ENCODE peak calls at places on chromosomes 5 and 9, in five cellular contexts. A, I, V, Y and U are unnamed samples.

GRCh38 chr9:98202252-98202651 is 9.8 kb upstream of the CORO2A start:
- DNase-seq in Y (no peak), V (no peak), A (no peak), I (no peak), U (no peak)

GRCh38 chr5:88117546-88117945 is 151.1 kb downstream of the TMEM161B start:
- DNase-seq in A (no peak), I (no peak), V (no peak), Y (no peak), U (no peak)

GRCh38 chr5:85278193-85278592 is 893.5 kb upstream of the EDIL3 start:
- DNase-seq in A (no peak), Y (no peak), V (peak; percentile 8), I (no peak), U (no peak)

GRCh38 chr5:149745-150450 is 41.4 kb upstream of the LRRC14B start:
- DNase-seq in V (peak; percentile 6), I (no peak), A (no peak), Y (no peak), U (no peak)

GRCh38 chr5:16980983-16981382 is 44.9 kb upstream of the MYO10 start:
- DNase-seq in V (no peak), A (no peak), I (no peak), Y (no peak), U (no peak)

GRCh38 chr9:76298497-76299144 is 95.6 kb downstream of the RFK start:
- DNase-seq in A (no peak), Y (no peak), I (no peak), V (no peak), U (no peak)

GRCh38 chr5:43627028-43627427 is 24.0 kb downstream of the NNT start:
- DNase-seq in A (peak; percentile 31), V (peak; percentile 22), Y (no peak), I (no peak), U (no peak)

GRCh38 chr5:169871816-169872215 is 108.5 kb downstream of the INSYN2B start:
- DNase-seq in Y (no peak), A (no peak), I (no peak), V (no peak), U (no peak)

GRCh38 chr5:136202800-136203199 is 9.8 kb upstream of the SMIM32 start:
- DNase-seq in Y (no peak), V (no peak), I (no peak), A (no peak), U (no peak)
- H3K27ac ChIP-seq in Y (no peak overlapping the region), V (no peak overlapping the region), I (no peak overlapping the region), A (no peak overlapping the region), U (no peak overlapping the region)

GRCh38 chr5:93603711-93604118 is 20.7 kb downstream of the NR2F1 start:
- DNase-seq in Y (no peak), A (no peak), V (no peak), I (no peak), U (no peak)

GRCh38 chr5:93603191-93603590 is 20.2 kb downstream of the NR2F1 start:
- DNase-seq in I (no peak), Y (no peak), A (no peak), V (no peak), U (no peak)

GRCh38 chr5:93602261-93603149 is 19.5 kb downstream of the NR2F1 start:
- DNase-seq in V (no peak), I (no peak), Y (no peak), A (no peak), U (no peak)

GRCh38 chr5:93606384-93606752 is 23.3 kb downstream of the NR2F1 start:
- DNase-seq in I (no peak), Y (no peak), A (no peak), V (no peak), U (no peak)

DNA sequence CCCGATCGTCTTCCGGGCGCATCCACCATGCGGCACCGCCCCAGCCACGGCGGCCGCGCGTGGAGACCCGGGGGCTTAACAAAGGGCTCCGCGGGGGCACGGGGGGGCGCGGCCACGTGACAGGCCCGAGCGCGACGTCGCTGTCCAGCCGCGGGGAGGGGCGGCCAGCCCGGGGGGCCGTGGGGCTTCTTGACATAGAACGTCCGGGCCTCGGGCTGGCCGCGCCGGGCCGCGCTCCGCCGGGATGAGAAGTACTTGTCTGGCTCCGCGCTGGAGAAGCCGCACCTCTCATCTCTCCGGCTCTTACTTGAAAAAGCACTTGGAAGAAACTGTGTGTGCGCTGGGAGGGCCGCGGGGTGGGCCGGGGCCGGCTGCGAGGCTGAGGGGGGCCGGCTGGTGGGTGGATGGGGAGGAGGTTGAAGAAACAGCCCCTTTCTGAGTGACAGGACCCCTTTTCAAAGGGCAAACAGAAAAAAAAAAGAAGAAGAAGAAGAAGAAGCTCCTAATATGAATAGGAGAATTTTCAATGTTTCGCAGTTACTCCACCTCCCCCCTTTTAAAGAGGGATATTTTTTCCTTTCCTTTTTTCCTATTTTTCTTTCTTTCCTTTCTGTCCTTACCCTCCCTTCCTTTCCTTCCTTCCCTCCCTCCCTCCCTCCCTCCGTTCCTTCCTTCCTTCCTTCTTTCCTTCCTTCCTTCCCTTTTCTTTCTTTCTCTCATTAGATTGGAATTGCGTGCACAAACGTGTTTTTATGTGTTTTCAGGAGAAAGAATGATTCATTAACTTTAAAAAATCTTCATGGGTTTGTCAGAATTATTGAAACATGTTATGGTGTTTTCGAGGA is 21.3 kb downstream of the NR2F1 start:
- DNase-seq in A (no peak), I (peak; percentile 54), V (no peak), Y (no peak), U (no peak)
- H3K27ac ChIP-seq in A (no peak overlapping the region), I (no peak overlapping the region), V (no peak overlapping the region), Y (no peak overlapping the region), U (peak overlapping the region; percentile 22)

GRCh38 chr5:134975843-134976242 is 8.1 kb downstream of the CATSPER3 start:
- DNase-seq in A (no peak), I (no peak), Y (no peak), V (peak; percentile 31), U (no peak)
- H3K27ac ChIP-seq in A (no peak overlapping the region), I (no peak overlapping the region), Y (no peak overlapping the region), V (no peak overlapping the region), U (no peak overlapping the region)

GRCh38 chr5:158532739-158533138 is 567.0 kb downstream of the EBF1 start:
- DNase-seq in Y (no peak), I (no peak), V (no peak), A (no peak), U (no peak)

GRCh38 chr5:158534203-158534602 is 565.5 kb downstream of the EBF1 start:
- DNase-seq in A (no peak), Y (no peak), I (no peak), V (no peak), U (no peak)

GRCh38 chr5:158525663-158526062 is 574.1 kb downstream of the EBF1 start:
- DNase-seq in Y (no peak), A (no peak), V (no peak), I (no peak), U (no peak)

GRCh38 chr5:158531899-158532298 is 567.8 kb downstream of the EBF1 start:
- DNase-seq in V (no peak), I (no peak), A (no peak), Y (no peak), U (no peak)

DNA sequence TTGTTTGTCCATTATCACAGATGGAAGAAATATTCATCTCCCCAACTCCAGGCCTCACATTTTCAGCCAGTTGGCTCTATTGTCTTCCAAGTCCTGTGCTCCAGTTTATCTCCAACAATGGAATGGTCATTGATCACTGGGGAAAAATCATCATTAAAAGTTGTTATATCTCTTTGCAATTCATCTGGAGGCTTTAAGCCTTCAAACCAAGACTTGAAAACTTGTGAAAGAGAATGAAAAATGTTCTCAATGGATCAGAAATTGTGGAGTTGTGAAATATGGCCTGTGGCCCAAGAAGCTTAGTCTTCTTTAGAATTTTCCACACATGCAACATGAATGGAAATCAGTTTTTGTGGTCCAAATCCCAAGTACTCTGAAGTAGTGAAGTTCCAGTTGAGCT is 569.6 kb downstream of the EBF1 start:
- DNase-seq in A (no peak), V (no peak), Y (no peak), I (no peak), U (no peak)
- H3K27ac ChIP-seq in A (no peak overlapping the region), V (no peak overlapping the region), Y (no peak overlapping the region), I (no peak overlapping the region), U (no peak overlapping the region)

GRCh38 chr9:135500525-135501260 is at the start of gene MRPS2:
- DNase-seq in V (peak; percentile 52), A (peak; percentile 89), Y (peak; percentile 81), I (peak; percentile 86), U (peak; percentile 70)

GRCh38 chr9:135501261-135502167 is 1.0 kb downstream of the MRPS2 start:
- DNase-seq in A (no peak), V (no peak), I (no peak), Y (no peak), U (peak; percentile 13)

GRCh38 chr9:135503371-135504261 is 3.1 kb downstream of the MRPS2 start:
- DNase-seq in A (no peak), I (no peak), Y (no peak), V (no peak), U (no peak)

GRCh38 chr9:135502873-135503321 is 2.4 kb downstream of the MRPS2 start:
- DNase-seq in I (no peak), A (no peak), V (no peak), Y (no peak), U (no peak)

GRCh38 chr9:135502168-135502872 is 1.8 kb downstream of the MRPS2 start:
- DNase-seq in I (no peak), A (no peak), Y (no peak), V (no peak), U (no peak)
- H3K27ac ChIP-seq in I (no peak overlapping the region), A (no peak overlapping the region), Y (peak overlapping the region; percentile 64), V (no peak overlapping the region), U (no peak overlapping the region)

DNA sequence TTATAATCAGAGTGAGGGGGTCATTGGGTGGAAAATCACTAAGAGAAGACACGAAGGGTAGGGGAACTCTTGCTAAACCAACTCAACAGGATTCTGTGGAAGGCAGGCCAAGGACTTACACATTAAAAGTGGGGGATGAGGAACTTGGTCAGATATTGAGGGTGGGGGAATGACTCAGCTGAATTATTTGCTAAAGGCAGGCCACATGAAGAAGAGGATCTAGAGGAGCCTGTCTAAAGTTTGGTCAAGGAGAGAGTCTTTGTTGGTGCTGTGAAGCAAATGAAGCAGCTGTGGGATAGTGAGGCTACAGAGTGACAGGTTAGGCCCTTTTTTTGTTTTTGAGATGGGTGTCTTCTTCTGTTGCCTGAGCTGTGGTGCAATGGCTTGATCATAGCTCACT is 63.9 kb upstream of the SPRY4 start:
- DNase-seq in Y (no peak), I (no peak), A (no peak), V (no peak), U (no peak)
- H3K27ac ChIP-seq in Y (no peak overlapping the region), I (no peak overlapping the region), A (no peak overlapping the region), V (no peak overlapping the region), U (no peak overlapping the region)